ENCODE peak calls at places on chromosomes 7 and 10, in four cellular contexts. L, D, U and J are unnamed samples. For H3K9me3, the result is how much of the 10 kb centered on the place peaks cover.

GRCh38 chr10:36612436-36612835 is 513.0 kb upstream of the ANKRD30A start:
- DNase-seq in U (no peak), L (no peak), D (no peak), J (no peak)

GRCh38 chr10:3069876-3070275 is 2.5 kb downstream of the PFKP start:
- DNase-seq in L (no peak), D (no peak), U (no peak), J (no peak)

GRCh38 chr7:120190109-120190508 is 82.9 kb upstream of the KCND2 start:
- DNase-seq in D (no peak), L (no peak), U (no peak), J (no peak)

GRCh38 chr7:105209870-105210269 is 178.9 kb downstream of the SRPK2 start:
- DNase-seq in U (no peak), L (peak), D (no peak), J (no peak)

GRCh38 chr7:5363729-5364128 is 59.9 kb downstream of the TNRC18 start:
- DNase-seq in D (no peak), U (no peak), L (no peak), J (no peak)

GRCh38 chr7:113307147-113307546 is 188.8 kb upstream of the SMIM30 start:
- DNase-seq in U (no peak), D (no peak), L (no peak), J (no peak)

GRCh38 chr7:70271617-70272081 is 673.4 kb downstream of the AUTS2 start:
- DNase-seq in U (peak), L (no peak), D (no peak), J (no peak)

GRCh38 chr7:82234457-82235049 is 209.0 kb downstream of the CACNA2D1 start:
- DNase-seq in U (peak), L (peak), D (no peak), J (peak)

GRCh38 chr10:79246209-79246581 is 101.1 kb upstream of the PPIF start:
- DNase-seq in D (no peak), U (peak), L (no peak), J (no peak)

GRCh38 chr10:96491303-96491702 is 22.4 kb downstream of the TLL2 start:
- DNase-seq in U (no peak), L (no peak), D (no peak), J (no peak)

GRCh38 chr10:123134058-123134914 is 1.5 kb upstream of the HMX3 start:
- DNase-seq in U (peak), D (no peak), L (no peak), J (no peak)

GRCh38 chr10:34097682-34098081 is 717.4 kb downstream of the PARD3 start:
- DNase-seq in U (no peak), L (no peak), D (no peak), J (no peak)
- H3K9me3 ChIP-seq in U (under half), L (under half), D (under half), J (under half)

GRCh38 chr7:95910341-95910740 is 138.0 kb downstream of the DYNC1I1 start:
- DNase-seq in L (no peak), D (no peak), U (no peak), J (no peak)

GRCh38 chr7:95908499-95908898 is 136.1 kb downstream of the DYNC1I1 start:
- DNase-seq in L (no peak), U (no peak), D (no peak), J (no peak)

GRCh38 chr7:95905165-95905564 is 132.8 kb downstream of the DYNC1I1 start:
- DNase-seq in L (no peak), D (no peak), U (peak), J (peak)

GRCh38 chr7:95906871-95907270 is 134.5 kb downstream of the DYNC1I1 start:
- DNase-seq in U (no peak), D (no peak), L (no peak), J (no peak)

DNA sequence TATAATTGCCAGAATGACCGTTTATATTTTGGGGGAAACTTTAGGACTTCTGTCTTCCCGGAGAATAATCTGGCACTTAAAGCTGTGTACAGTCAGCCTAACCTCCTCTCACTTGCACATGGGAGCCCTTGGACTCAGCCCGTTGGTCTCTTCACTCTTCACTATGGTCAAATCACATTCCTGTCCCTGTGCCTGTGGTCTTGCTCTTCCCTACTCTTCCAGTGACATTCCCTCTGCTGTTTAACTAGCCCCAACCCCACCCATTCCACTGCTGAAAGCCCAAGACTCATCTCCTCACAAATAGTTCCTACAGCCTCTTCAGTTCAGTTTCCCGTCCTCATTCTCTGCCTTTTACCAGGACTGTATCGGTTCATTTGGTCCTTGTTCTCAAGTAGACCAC is 135.0 kb downstream of the DYNC1I1 start:
- DNase-seq in L (no peak), U (no peak), D (no peak), J (no peak)
- H3K9me3 ChIP-seq in L (under half), U (under half), D (under half), J (under half)

DNA sequence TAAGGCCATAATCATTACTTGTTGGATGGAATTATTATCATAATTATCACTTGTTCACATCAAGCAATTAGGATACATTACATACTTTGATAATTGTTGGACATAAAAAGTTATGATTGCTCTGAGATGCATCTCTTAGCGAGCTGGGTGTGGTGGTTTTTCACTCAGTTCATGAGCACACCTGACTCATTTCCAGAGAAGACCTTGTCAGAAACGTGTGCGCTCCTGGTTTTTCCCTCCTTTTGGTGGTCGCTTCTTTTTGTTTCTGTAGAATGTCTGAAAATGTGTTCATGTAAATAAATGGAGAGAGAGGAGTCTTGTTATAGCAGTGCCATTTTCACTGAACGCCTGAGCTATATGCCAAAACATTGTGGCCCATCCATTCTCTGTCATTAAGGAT is 141.3 kb downstream of the PAXIP1 start:
- DNase-seq in D (no peak), U (no peak), L (no peak), J (no peak)
- H3K9me3 ChIP-seq in D (under half), U (under half), L (under half), J (under half)

GRCh38 chr7:57646901-57647246 is 196.9 kb downstream of the ZNF716 start:
- DNase-seq in D (no peak), U (no peak), L (no peak), J (no peak)
- H3K9me3 ChIP-seq in D (half or more), U (under half), L (half or more), J (under half)

GRCh38 chr7:57426629-57427003 is 23.4 kb upstream of the ZNF716 start:
- DNase-seq in U (no peak), D (no peak), L (no peak), J (no peak)

GRCh38 chr7:57425969-57426628 is 23.9 kb upstream of the ZNF716 start:
- DNase-seq in L (no peak), U (no peak), D (no peak), J (no peak)

GRCh38 chr7:57423768-57424167 is 26.2 kb upstream of the ZNF716 start:
- DNase-seq in U (no peak), D (no peak), L (no peak), J (peak)

GRCh38 chr7:57425239-57425944 is 24.6 kb upstream of the ZNF716 start:
- DNase-seq in D (no peak), L (no peak), U (no peak), J (no peak)

GRCh38 chr7:57424515-57425238 is 25.3 kb upstream of the ZNF716 start:
- DNase-seq in L (no peak), U (no peak), D (no peak), J (no peak)
- H3K9me3 ChIP-seq in L (under half), U (under half), D (half or more), J (under half)

GRCh38 chr7:158164101-158165095 is 423.2 kb downstream of the PTPRN2 start:
- DNase-seq in D (no peak), L (no peak), U (no peak), J (no peak)

GRCh38 chr7:158167373-158167772 is 420.2 kb downstream of the PTPRN2 start:
- DNase-seq in D (no peak), L (no peak), U (no peak), J (no peak)

GRCh38 chr7:158166386-158167340 is 421.0 kb downstream of the PTPRN2 start:
- DNase-seq in D (no peak), L (no peak), U (no peak), J (no peak)

GRCh38 chr7:158161194-158161593 is 426.4 kb downstream of the PTPRN2 start:
- DNase-seq in L (no peak), U (no peak), D (no peak), J (no peak)

GRCh38 chr7:158165711-158166110 is 421.9 kb downstream of the PTPRN2 start:
- DNase-seq in L (no peak), U (no peak), D (no peak), J (no peak)
- H3K9me3 ChIP-seq in L (half or more), U (under half), D (under half), J (under half)

DNA sequence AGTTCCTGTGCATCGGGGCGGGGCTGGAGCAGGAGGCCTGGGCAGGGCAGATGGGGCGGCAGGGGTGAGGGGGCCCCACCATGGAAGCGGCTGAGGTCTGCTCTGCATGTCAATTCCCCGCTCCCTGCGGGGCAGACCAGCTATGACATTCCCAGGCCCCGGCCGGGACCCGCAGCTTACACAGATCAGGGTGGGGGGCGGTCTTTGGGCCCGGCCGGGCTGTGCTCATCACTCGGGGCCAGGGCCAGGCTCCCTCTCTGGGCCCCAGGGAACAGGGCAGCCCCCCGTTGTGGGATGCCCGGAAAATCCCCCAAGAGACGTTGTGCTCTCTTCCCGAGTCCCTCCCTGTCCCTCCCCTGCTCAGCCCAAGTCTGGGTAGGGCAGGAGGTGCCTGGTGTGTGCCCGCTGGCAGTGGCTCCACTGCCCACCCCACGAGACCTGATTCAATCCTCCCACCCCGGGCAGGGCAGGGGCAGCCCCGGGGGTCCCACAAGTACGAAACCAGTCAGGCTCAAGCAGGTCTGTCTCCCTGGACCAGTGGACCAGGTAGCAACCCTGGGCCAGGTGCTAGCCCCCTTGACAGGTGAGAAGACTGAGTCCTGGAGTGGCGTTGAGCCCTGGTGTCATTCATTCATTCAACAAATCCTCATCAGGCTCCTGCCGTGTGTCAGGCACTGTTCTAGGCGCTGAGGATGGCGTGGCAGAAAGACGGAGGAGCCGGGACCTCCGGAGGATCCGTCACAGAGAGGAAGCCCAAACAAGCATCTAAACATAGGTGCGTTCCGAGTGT is 29.0 kb downstream of the MICALL2 start:
- DNase-seq in D (no peak), U (no peak), L (no peak), J (no peak)
- H3K9me3 ChIP-seq in D (under half), U (under half), L (under half), J (under half)

GRCh38 chr10:20890009-20890408 is 7.1 kb downstream of the NEBL start:
- DNase-seq in U (no peak), L (no peak), D (no peak), J (no peak)
- H3K9me3 ChIP-seq in U (under half), L (under half), D (under half), J (under half)